ENCODE peak calls at places on chromosomes 5 and 9, in four cellular contexts. X is amygdala; S is left cardiac atrium; J is activated CD8-positive, alpha-beta memory T cell treated with anti-CD3 and anti-CD28 coated beads for 48 hours. R is an unnamed sample.

GRCh38 chr5:2240118-2240904 is 357.6 kb upstream of the IRX4 start:
- DNase-seq in X (no peak), J (no peak), S (no peak), R (no peak)

GRCh38 chr9:18543406-18543965 is 69.5 kb downstream of the ADAMTSL1 start:
- DNase-seq in X (no peak), J (no peak), S (no peak), R (no peak)

GRCh38 chr5:135887881-135888614 is 7.6 kb downstream of the IL9 start:
- DNase-seq in J (no peak), S (no peak), X (no peak), R (no peak)

GRCh38 chr5:160514866-160515265 is 93.2 kb downstream of the PTTG1 start:
- DNase-seq in S (no peak), X (no peak), J (no peak), R (no peak)

GRCh38 chr5:110884005-110884404 is 145.2 kb downstream of the SLC25A46 start:
- DNase-seq in S (no peak), J (no peak), X (no peak), R (no peak)

GRCh38 chr9:89304479-89305188 is 6.4 kb upstream of the CKS2 start:
- DNase-seq in J (no peak), S (no peak), X (no peak), R (no peak)

GRCh38 chr5:68950111-68950510 is 143.7 kb upstream of the SLC30A5 start:
- DNase-seq in J (no peak), S (no peak), X (no peak), R (no peak)

GRCh38 chr5:139435676-139436075 is 3.6 kb downstream of the DNAJC18 start:
- DNase-seq in S (no peak), X (no peak), J (no peak), R (no peak)

GRCh38 chr9:38347946-38348345 is 44.6 kb upstream of the ALDH1B1 start:
- DNase-seq in J (no peak), X (no peak), S (no peak), R (no peak)

GRCh38 chr9:108316066-108316465 is 539.7 kb downstream of the ACTL7B start:
- DNase-seq in J (no peak), S (no peak), X (no peak), R (no peak)

GRCh38 chr9:34496149-34496712 is 26.6 kb downstream of the ENHO start:
- DNase-seq in S (no peak), J (no peak), X (no peak), R (no peak)

GRCh38 chr5:36359267-36359666 is 57.6 kb upstream of the RANBP3L start:
- DNase-seq in X (no peak), S (no peak), J (no peak), R (no peak)

GRCh38 chr9:78982849-78983248 is 588.9 kb upstream of the TLE4 start:
- DNase-seq in X (no peak), J (no peak), S (no peak), R (no peak)

GRCh38 chr9:18610956-18611355 is 137.0 kb downstream of the ADAMTSL1 start:
- DNase-seq in X (no peak), S (no peak), J (no peak), R (peak; percentile 86)

GRCh38 chr9:96884443-96884842 is 30.1 kb upstream of the ZNF782 start:
- DNase-seq in J (no peak), S (no peak), X (no peak), R (no peak)

GRCh38 chr5:131264453-131265200 is 774 bp downstream of the CDC42SE2 start:
- DNase-seq in S (peak; percentile 32), X (peak; percentile 49), J (no peak), R (no peak)

GRCh38 chr9:79651251-79651795 is 79.6 kb downstream of the TLE4 start:
- DNase-seq in J (no peak), X (no peak), S (no peak), R (no peak)

GRCh38 chr9:93223241-93224180 is 39.6 kb downstream of the WNK2 start:
- DNase-seq in J (no peak), S (no peak), X (no peak), R (no peak)

GRCh38 chr5:31213676-31214638 is 20.5 kb downstream of the CDH6 start:
- DNase-seq in X (no peak), S (no peak), J (no peak), R (no peak)

GRCh38 chr5:123916331-123917121 is 404.5 kb downstream of the CSNK1G3 start:
- DNase-seq in S (no peak), J (no peak), X (no peak), R (no peak)

R was measured in hippocampal formation.